ENCODE peak calls at places on chromosome 15, in six cellular contexts. M is GF-D8, C is lower lobe of right lung, T is activated T-cell treated with anti-CD3 and anti-CD28 coated beads for 1 hour, S is 8988T, O is OCI-M1. J is an unnamed sample.

GRCh38 chr15:43239732-43240491 is 19.1 kb upstream of the EPB42 start:
- DNase-seq in O (peak; percentile 53), S (no peak), C (no peak), T (no peak), M (peak; percentile 49), J (no peak)

GRCh38 chr15:25811481-25811906 is 51.6 kb downstream of the ATP10A start:
- DNase-seq in O (no peak), S (no peak), T (no peak), M (no peak), C (no peak), J (no peak)

GRCh38 chr15:76866716-76867321 is 38.3 kb downstream of the SCAPER start:
- DNase-seq in T (no peak), S (no peak), C (no peak), M (no peak), O (peak; percentile 57), J (no peak)

GRCh38 chr15:88223099-88223498 is 33.4 kb downstream of the NTRK3 start:
- DNase-seq in M (no peak), T (no peak), O (no peak), C (no peak), S (no peak), J (no peak)

GRCh38 chr15:96947830-96948229 is 617.3 kb downstream of the NR2F2 start:
- DNase-seq in O (no peak), C (no peak), S (no peak), T (no peak), M (no peak), J (no peak)

GRCh38 chr15:29812384-29812694 is 9.9 kb downstream of the TJP1 start:
- DNase-seq in C (no peak), S (no peak), T (no peak), O (no peak), M (no peak), J (no peak)

GRCh38 chr15:70036585-70037343 is 61.0 kb downstream of the TLE3 start:
- DNase-seq in O (no peak), T (no peak), C (peak; percentile 17), M (no peak), S (no peak), J (no peak)

GRCh38 chr15:65110676-65111292 is 4.2 kb downstream of the UBAP1L start:
- DNase-seq in S (no peak), M (no peak), T (no peak), O (no peak), C (no peak), J (no peak)

GRCh38 chr15:51736646-51737537 is 563 bp downstream of the LYSMD2 start:
- DNase-seq in M (no peak), O (peak; percentile 55), C (peak; percentile 73), S (peak; percentile 41), T (peak; percentile 38), J (peak; percentile 67)

GRCh38 chr15:101004500-101004899 is 85.3 kb downstream of the LRRK1 start:
- DNase-seq in T (no peak), O (no peak), C (no peak), S (no peak), M (no peak), J (no peak)

GRCh38 chr15:96362759-96363678 is 32.5 kb downstream of the NR2F2 start:
- DNase-seq in S (no peak), O (peak; percentile 47), C (no peak), T (no peak), M (no peak), J (no peak)

J was measured in CD8-positive, alpha-beta T cell.